ENCODE peak calls at places on chromosomes 12 and 14, in four cellular contexts. L is suprapubic skin, H is neural progenitor cell, R is upper lobe of left lung. G is an unnamed sample.

GRCh38 chr12:95083938-95084337 is 10.5 kb upstream of the NR2C1 start:
- DNase-seq in L (no peak), R (no peak), H (peak; percentile 86), G (peak; percentile 48)

GRCh38 chr12:64663019-64663418 is 52.7 kb downstream of the RASSF3 start:
- DNase-seq in L (no peak), H (no peak), R (no peak), G (no peak)

GRCh38 chr12:82359115-82359478 is 768 bp downstream of the METTL25 start:
- DNase-seq in L (no peak), H (peak; percentile 36), R (peak; percentile 25), G (no peak)

GRCh38 chr14:104284107-104284592 is 145.8 kb downstream of the KIF26A start:
- DNase-seq in L (peak; percentile 58), H (peak; percentile 36), R (no peak), G (no peak)

GRCh38 chr12:182381-182883 is 31.5 kb downstream of the SLC6A12 start:
- DNase-seq in R (no peak), H (no peak), L (no peak), G (peak; percentile 79)

GRCh38 chr14:100554082-100554677 is 33.0 kb downstream of the BEGAIN start:
- DNase-seq in R (peak; percentile 29), L (no peak), H (no peak), G (no peak)

GRCh38 chr14:21990116-21990515 is 316.5 kb upstream of the OR4E1 start:
- DNase-seq in R (no peak), L (no peak), H (peak; percentile 31), G (no peak)

GRCh38 chr14:54447231-54447692 is 6.1 kb upstream of the CNIH1 start:
- DNase-seq in L (no peak), R (peak; percentile 50), H (no peak), G (peak; percentile 38)

GRCh38 chr12:38543151-38543550 is 226.6 kb downstream of the ALG10B start:
- DNase-seq in L (no peak), R (peak; percentile 82), H (no peak), G (no peak)

GRCh38 chr12:112153900-112154234 is 28.5 kb downstream of the TRAFD1 start:
- DNase-seq in H (no peak), L (no peak), R (peak; percentile 6), G (no peak)

GRCh38 chr14:38210587-38211257 is 3.0 kb downstream of the SSTR1 start:
- DNase-seq in R (no peak), H (peak; percentile 69), L (no peak), G (peak; percentile 43)

GRCh38 chr12:108879615-108880254 is at the start of gene DAO:
- DNase-seq in L (no peak), H (no peak), R (no peak), G (no peak)

GRCh38 chr12:15336772-15337553 is 14.7 kb downstream of the PTPRO start:
- DNase-seq in L (no peak), R (no peak), H (no peak), G (peak; percentile 70)

GRCh38 chr12:11741434-11742092 is 92.1 kb downstream of the ETV6 start:
- DNase-seq in L (no peak), H (no peak), R (no peak), G (no peak)

GRCh38 chr12:7131502-7131866 is 1.3 kb downstream of the CLSTN3 start:
- DNase-seq in H (peak; percentile 31), L (no peak), R (no peak), G (no peak)

GRCh38 chr12:76020281-76020680 is 11.3 kb downstream of the PHLDA1 start:
- DNase-seq in H (no peak), R (peak; percentile 75), L (no peak), G (peak; percentile 84)

GRCh38 chr14:70152704-70153103 is 36.0 kb downstream of the SLC8A3 start:
- DNase-seq in R (no peak), L (no peak), H (peak; percentile 52), G (no peak)

GRCh38 chr14:63564318-63564717 is 21.1 kb upstream of the PPP2R5E start:
- DNase-seq in R (peak; percentile 67), L (no peak), H (no peak), G (peak; percentile 41)

GRCh38 chr14:59325906-59326305 is 137.4 kb downstream of the DAAM1 start:
- DNase-seq in R (no peak), H (no peak), L (no peak), G (no peak)

GRCh38 chr12:56450241-56450640 is 1.0 kb upstream of the TIMELESS start:
- DNase-seq in H (peak; percentile 33), R (no peak), L (no peak), G (no peak)

GRCh38 chr12:124601699-124602098 is 34.3 kb upstream of the NCOR2 start:
- DNase-seq in L (no peak), R (no peak), H (no peak), G (peak; percentile 45)

GRCh38 chr14:68384881-68385280 is 408.0 kb downstream of the ZFP36L1 start:
- DNase-seq in L (no peak), H (no peak), R (no peak), G (no peak)

GRCh38 chr12:51413791-51414190 is 10.8 kb upstream of the SLC4A8 start:
- DNase-seq in L (no peak), R (no peak), H (no peak), G (no peak)

GRCh38 chr12:98532687-98533304 is 17.4 kb downstream of the TMPO start:
- DNase-seq in H (peak; percentile 48), R (no peak), L (no peak), G (peak; percentile 71)

GRCh38 chr12:94182971-94183701 is 34.8 kb downstream of the PLXNC1 start:
- DNase-seq in L (no peak), H (no peak), R (no peak), G (no peak)

GRCh38 chr14:104119119-104119699 is 19.2 kb upstream of the KIF26A start:
- DNase-seq in R (no peak), H (no peak), L (peak; percentile 67), G (no peak)

GRCh38 chr14:29906256-29906885 is 21.3 kb downstream of the PRKD1 start:
- DNase-seq in H (no peak), L (no peak), R (peak; percentile 57), G (peak; percentile 17)

GRCh38 chr14:91568626-91569025 is 58.5 kb upstream of the PPP4R3A start:
- DNase-seq in R (no peak), L (no peak), H (no peak), G (no peak)
- TF ChIP-seq CTCF in R (no peak), L (no peak), H (peak; percentile 13), G (no peak)

DNA sequence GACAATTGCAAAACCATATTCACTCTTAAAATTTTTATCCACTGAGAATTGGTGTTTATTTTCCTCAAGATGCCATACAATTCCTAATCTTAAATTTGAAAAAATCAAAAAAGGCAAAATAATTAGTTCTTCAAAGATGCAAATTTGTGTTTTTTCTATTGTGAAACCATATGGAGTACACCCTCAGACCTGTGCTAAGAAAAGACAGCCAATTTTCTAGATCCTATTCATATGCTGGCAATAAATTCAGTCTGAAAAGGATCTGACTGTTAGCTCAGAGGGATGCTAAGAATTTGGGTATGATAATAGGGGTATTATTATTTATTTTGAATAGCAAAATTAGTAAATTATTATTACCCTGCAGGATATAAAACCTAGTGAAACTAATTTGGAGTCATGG is 476.9 kb upstream of the SYT1 start:
- DNase-seq in H (no peak), L (no peak), R (no peak), G (no peak)
- TF ChIP-seq CTCF in H (no peak), L (no peak), R (no peak), G (no peak)

GRCh38 chr14:52694761-52695480 is 437 bp downstream of the ERO1A start:
- DNase-seq in H (peak; percentile 50), R (peak; percentile 73), L (no peak), G (peak; percentile 23)
- TF ChIP-seq CTCF in H (no peak), R (peak; percentile 12), L (no peak), G (no peak)

GRCh38 chr12:123421314-123421713 is 15.2 kb downstream of the RILPL2 start:
- DNase-seq in R (no peak), L (no peak), H (no peak), G (no peak)
- TF ChIP-seq CTCF in R (no peak), L (no peak), H (no peak), G (no peak)

GRCh38 chr12:55092579-55092978 is 33.6 kb upstream of the OR9K2 start:
- DNase-seq in L (no peak), R (no peak), H (no peak), G (no peak)
- TF ChIP-seq CTCF in L (no peak), R (no peak), H (no peak), G (peak; percentile 52)

DNA sequence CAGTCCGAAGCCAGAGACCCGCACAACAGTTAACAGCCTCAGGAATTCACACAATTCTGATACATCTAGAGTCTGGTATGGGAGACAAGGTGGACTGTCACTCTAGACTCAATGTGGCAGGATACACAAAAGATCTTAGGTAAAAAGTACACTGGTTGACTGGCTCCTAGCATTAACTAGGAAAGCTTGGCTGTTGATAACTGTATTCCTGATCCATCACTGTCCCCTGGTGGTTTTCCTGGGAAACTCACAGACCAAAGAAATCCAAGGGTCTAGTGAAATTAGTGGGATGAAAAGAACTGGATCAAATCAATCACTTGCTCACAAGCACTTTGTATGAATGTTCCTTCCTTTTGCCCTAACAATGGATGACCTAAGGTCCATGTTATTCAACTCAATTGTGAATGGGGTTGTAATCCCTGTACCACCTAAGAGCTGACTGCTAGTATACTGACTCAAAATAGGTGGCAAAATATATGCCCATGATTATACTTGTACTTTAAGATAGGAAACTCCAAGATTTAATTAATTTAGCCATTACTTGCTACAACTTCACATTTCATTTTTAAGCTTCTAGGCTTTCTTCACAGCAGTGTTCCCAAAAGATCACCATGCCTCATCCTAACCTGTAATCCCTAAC is 14.0 kb downstream of the NPC2 start:
- DNase-seq in H (peak; percentile 73), R (no peak), L (no peak), G (peak; percentile 24)
- TF ChIP-seq CTCF in H (peak; percentile 97), R (peak; percentile 57), L (peak; percentile 33), G (peak; percentile 90)

DNA sequence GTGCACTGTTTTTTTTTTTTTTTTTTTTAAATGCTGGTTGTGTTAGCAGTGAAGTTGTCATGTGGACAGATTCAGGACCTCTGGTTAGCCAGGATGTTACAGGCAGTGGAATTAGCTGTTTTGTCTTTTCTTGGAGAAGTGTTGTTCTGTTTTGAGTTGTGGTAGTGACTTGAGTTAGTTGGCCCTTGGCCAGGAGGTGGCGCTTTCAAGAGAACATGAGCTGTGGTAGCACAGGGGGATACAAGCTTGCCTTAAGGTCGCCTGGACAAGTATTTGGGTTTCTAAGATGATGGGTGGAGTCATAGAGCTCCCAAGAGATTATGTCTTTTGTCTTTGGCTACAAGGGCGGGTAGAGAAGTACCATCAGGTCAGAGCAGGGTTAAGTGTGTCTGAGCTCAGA is 33.3 kb upstream of the CCDC198 start:
- DNase-seq in R (no peak), H (peak; percentile 58), L (no peak), G (no peak)
- TF ChIP-seq CTCF in R (no peak), H (peak; percentile 64), L (no peak), G (no peak)

DNA sequence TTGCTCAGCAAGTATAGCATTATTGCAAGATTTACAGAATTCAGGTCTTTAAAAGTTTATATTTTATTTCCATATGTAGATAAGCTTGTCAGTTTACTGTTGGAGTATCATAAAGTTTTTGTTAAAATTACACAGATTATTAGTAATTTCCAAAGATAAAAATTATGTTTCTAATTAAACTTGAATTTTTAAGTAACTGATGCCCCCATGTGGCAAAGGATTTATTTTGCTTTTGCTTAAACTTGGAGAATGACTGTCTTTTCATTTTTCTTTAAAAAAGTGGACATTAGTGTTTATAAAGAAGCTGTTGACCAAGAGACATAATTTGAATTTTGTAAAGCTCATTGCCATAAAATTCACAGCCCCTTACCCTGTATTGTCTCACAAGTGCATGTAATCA is 45.8 kb downstream of the ETNK1 start:
- DNase-seq in R (no peak), H (no peak), L (no peak), G (no peak)
- TF ChIP-seq CTCF in R (no peak), H (peak; percentile 11), L (no peak), G (peak; percentile 74)

G was measured in HFFc6.